ENCODE peak calls at places on chromosomes 4 and X, in four cellular contexts. X is K562, D is H1, O is SK-N-SH. M is an unnamed sample.

GRCh38 chr4:158079661-158080060 is 93.2 kb downstream of the GASK1B start:
- DNase-seq in X (no peak), D (no peak), O (no peak), M (no peak)

GRCh38 chr4:35253331-35253730 is 991.0 kb downstream of the ARAP2 start:
- DNase-seq in X (no peak), D (no peak), O (no peak), M (no peak)

GRCh38 chr4:30714408-30715031 is 5.6 kb upstream of the PCDH7 start:
- DNase-seq in X (peak), D (peak), O (peak), M (peak)

GRCh38 chr4:145285928-145286327 is 105.5 kb upstream of the OTUD4 start:
- DNase-seq in X (no peak), D (no peak), O (no peak), M (no peak)

GRCh38 chr4:15001248-15001824 is 945 bp upstream of the CPEB2 start:
- DNase-seq in X (peak), D (peak), O (peak), M (peak)

GRCh38 chrX:77447339-77448149 is at the start of gene FGF16:
- DNase-seq in X (no peak), D (peak), O (peak), M (peak)

GRCh38 chrX:19791562-19791961 is 95.8 kb downstream of the SH3KBP1 start:
- DNase-seq in X (no peak), D (no peak), O (no peak), M (no peak)

GRCh38 chrX:13511557-13512330 is 57.7 kb upstream of the EGFL6 start:
- DNase-seq in X (no peak), D (no peak), O (no peak), M (no peak)

GRCh38 chr4:84917869-84918600 is 48.5 kb downstream of the WDFY3 start:
- DNase-seq in X (no peak), D (no peak), O (no peak), M (no peak)

GRCh38 chr4:137711502-137711901 is 179.2 kb upstream of the PCDH18 start:
- DNase-seq in X (no peak), D (no peak), O (no peak), M (no peak)

GRCh38 chr4:35548921-35549320 is 695.4 kb downstream of the ARAP2 start:
- DNase-seq in X (no peak), D (no peak), O (no peak), M (no peak)

GRCh38 chr4:53563824-53564223 is 27.5 kb downstream of the LNX1 start:
- DNase-seq in X (no peak), D (no peak), O (no peak), M (no peak)

GRCh38 chr4:27702710-27703431 is 842.2 kb downstream of the STIM2 start:
- DNase-seq in X (no peak), D (peak), O (peak), M (peak)

GRCh38 chr4:74549936-74550335 is 105.0 kb downstream of the AREG start:
- DNase-seq in X (no peak), D (no peak), O (no peak), M (no peak)

GRCh38 chrX:54246866-54247265 is 63.8 kb upstream of the FAM120C start:
- DNase-seq in X (no peak), D (no peak), O (no peak), M (no peak)

GRCh38 chr4:152014280-152014679 is 253.5 kb upstream of the GATB start:
- DNase-seq in X (no peak), D (no peak), O (no peak), M (no peak)

GRCh38 chr4:41418444-41418843 is 119.5 kb upstream of the LIMCH1 start:
- DNase-seq in X (no peak), D (no peak), O (no peak), M (peak)

GRCh38 chr4:127533028-127533700 is 99.6 kb upstream of the INTU start:
- DNase-seq in X (no peak), D (no peak), O (no peak), M (no peak)

GRCh38 chr4:60619531-60620305 is 580.4 kb upstream of the ADGRL3 start:
- DNase-seq in X (no peak), D (no peak), O (no peak), M (no peak)

GRCh38 chr4:76704133-76704881 is 193.6 kb downstream of the SOWAHB start:
- DNase-seq in X (no peak), D (no peak), O (no peak), M (no peak)

GRCh38 chr4:81052119-81053068 is 21.9 kb downstream of the BMP3 start:
- DNase-seq in X (peak), D (peak), O (peak), M (peak)

GRCh38 chrX:30488092-30488491 is 89.5 kb downstream of the TASL start:
- DNase-seq in X (no peak), D (no peak), O (no peak), M (no peak)

GRCh38 chr4:94856030-94856429 is 98.3 kb downstream of the BMPR1B start:
- DNase-seq in X (no peak), D (no peak), O (peak), M (no peak)

DNA sequence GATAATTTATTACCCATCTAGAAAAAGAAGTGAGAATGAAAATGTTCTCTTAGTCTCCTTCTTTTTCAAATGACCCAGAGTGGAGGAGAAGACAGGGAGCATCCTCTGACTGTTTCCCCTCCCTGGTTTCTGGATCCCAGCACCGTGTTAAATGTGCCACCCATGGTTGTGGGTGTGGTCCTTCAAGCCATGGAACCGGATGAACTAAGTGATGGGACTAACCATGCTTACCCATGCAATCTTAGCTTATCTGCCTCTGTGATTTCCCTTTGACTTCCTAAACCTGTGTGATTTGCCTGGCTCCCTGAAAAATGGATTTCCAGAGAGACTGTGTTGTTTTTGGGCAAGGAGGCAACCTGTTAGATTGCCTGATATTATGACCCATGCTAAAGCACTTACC is 437.1 kb downstream of the MAGEB5 start:
- DNase-seq in X (no peak), D (no peak), O (no peak), M (no peak)
- TF ChIP-seq TEAD4 in X (no peak), D (no peak), O (no peak), M (no peak)

GRCh38 chr4:574346-575161 is 1.5 kb downstream of the TMEM271 start:
- DNase-seq in X (no peak), D (peak), O (no peak), M (peak)

GRCh38 chr4:572594-572993 is 3.5 kb downstream of the TMEM271 start:
- DNase-seq in X (no peak), D (no peak), O (no peak), M (no peak)

GRCh38 chr4:575281-576141 is 584 bp downstream of the TMEM271 start:
- DNase-seq in X (no peak), D (peak), O (peak), M (peak)

GRCh38 chr4:571838-572572 is 4.1 kb downstream of the TMEM271 start:
- DNase-seq in X (no peak), D (no peak), O (no peak), M (no peak)

DNA sequence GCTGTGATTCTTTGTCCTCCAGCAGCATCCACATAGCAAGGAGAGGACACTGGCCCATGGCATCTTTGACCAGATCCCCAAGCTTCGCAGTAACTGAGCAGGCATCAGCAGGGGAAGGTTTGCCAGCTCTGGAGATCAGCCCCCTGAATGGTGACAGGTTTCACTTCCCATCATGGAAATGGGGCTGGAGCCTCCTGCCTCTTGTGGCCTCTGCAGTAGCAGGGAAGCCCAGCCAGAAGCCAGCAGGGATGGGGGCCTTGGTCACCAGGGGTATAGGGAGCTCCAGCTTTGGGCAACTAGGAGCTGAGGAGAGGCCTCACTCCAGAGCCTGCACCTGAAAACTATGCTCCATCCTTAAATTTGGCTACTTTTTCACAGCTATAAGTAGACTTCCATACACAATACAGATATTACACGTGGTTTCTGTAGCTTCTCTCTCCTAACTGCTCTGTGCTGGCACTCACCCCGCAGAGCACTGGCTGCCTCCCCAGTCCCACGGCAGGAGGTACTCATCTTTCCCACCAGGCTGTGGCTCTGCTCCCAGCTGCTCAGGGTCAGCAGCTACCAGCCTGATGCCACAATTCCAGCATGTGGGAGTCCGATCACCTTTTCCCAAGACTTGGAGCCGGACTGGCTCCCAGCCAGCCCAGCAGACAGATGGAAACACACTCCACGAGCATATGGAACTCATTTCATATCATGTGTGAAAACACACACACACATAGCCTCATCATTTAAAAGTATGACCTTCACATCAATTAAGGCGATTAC is 2.8 kb downstream of the TMEM271 start:
- DNase-seq in X (no peak), D (no peak), O (peak), M (no peak)
- TF ChIP-seq TEAD4 in X (no peak), D (no peak), O (no peak), M (no peak)

GRCh38 chr4:56215138-56215793 is 172.0 kb downstream of the AASDH start:
- DNase-seq in X (no peak), D (no peak), O (no peak), M (no peak)
- TF ChIP-seq TEAD4 in X (no peak), D (no peak), O (no peak), M (no peak)

GRCh38 chrX:2708601-2709200 is 17.6 kb downstream of the CD99 start:
- DNase-seq in X (no peak), D (no peak), O (no peak), M (no peak)

GRCh38 chrX:2705036-2705435 is 13.9 kb downstream of the CD99 start:
- DNase-seq in X (no peak), D (no peak), O (no peak), M (no peak)

GRCh38 chrX:2705461-2705860 is 14.4 kb downstream of the CD99 start:
- DNase-seq in X (no peak), D (no peak), O (no peak), M (no peak)

GRCh38 chrX:2708016-2708415 is 16.9 kb downstream of the CD99 start:
- DNase-seq in X (no peak), D (no peak), O (no peak), M (no peak)

DNA sequence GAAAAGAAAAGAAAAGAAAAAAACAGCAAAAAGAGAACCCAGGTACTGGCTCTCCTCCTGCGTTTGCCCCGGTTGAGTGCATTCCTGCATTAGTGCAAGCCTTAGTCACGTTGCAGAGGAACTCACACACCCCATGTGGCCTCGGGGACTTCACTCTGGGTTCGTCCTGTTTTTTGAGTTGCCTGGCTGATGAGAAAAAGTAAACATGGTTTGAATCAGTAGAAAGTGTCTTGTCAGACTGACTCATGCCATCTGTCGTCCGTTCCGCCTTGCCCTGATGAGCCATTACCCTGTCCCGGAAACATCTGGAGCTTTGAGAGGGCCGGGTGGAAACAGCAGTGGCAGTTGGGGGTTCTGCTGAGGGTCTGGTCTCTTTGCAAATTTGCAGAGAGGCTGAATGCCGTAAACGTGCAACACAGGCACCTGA is 16.3 kb downstream of the CD99 start:
- DNase-seq in X (no peak), D (no peak), O (peak), M (peak)
- TF ChIP-seq TEAD4 in X (no peak), D (peak), O (no peak), M (no peak)

M was measured in WTC11.